ENCODE peak calls at places on chromosomes 5 and 9, in five cellular contexts. One of them, this sample, is unnamed.

GRCh38 chr5:40781843-40782409 is 16.2 kb downstream of the PRKAA1 start:
- DNase-seq in HepG2: no peak
- DNase-seq in K562: no peak
- DNase-seq in HCT116: no peak
- DNase-seq in SK-N-SH: no peak
- DNase-seq in this sample: no peak

GRCh38 chr9:12718482-12719026 is 25.4 kb downstream of the TYRP1 start:
- DNase-seq in HepG2: no peak
- DNase-seq in K562: no peak
- DNase-seq in HCT116: no peak
- DNase-seq in SK-N-SH: no peak
- DNase-seq in this sample: no peak

GRCh38 chr5:159765760-159766517 is 150.3 kb upstream of the ADRA1B start:
- DNase-seq in HepG2: no peak
- DNase-seq in K562: no peak
- DNase-seq in HCT116: no peak
- DNase-seq in SK-N-SH: no peak
- DNase-seq in this sample: no peak

GRCh38 chr5:142014911-142015584 is 2.2 kb upstream of the GNPDA1 start:
- DNase-seq in HepG2: peak
- DNase-seq in K562: peak
- DNase-seq in HCT116: peak
- DNase-seq in SK-N-SH: peak
- DNase-seq in this sample: peak

GRCh38 chr5:113354056-113354455 is 80.7 kb downstream of the TSSK1B start:
- DNase-seq in HepG2: no peak
- DNase-seq in K562: no peak
- DNase-seq in HCT116: no peak
- DNase-seq in SK-N-SH: peak
- DNase-seq in this sample: no peak

GRCh38 chr9:126127591-126127990 is 199.0 kb upstream of the MVB12B start:
- DNase-seq in HepG2: no peak
- DNase-seq in K562: no peak
- DNase-seq in HCT116: no peak
- DNase-seq in SK-N-SH: peak
- DNase-seq in this sample: no peak

GRCh38 chr9:80755586-80755985 is 933.8 kb downstream of the TLE1 start:
- DNase-seq in HepG2: no peak
- DNase-seq in K562: no peak
- DNase-seq in HCT116: no peak
- DNase-seq in SK-N-SH: no peak
- DNase-seq in this sample: no peak

GRCh38 chr5:97078958-97079357 is 63.5 kb downstream of the LIX1 start:
- DNase-seq in HepG2: no peak
- DNase-seq in K562: no peak
- DNase-seq in HCT116: no peak
- DNase-seq in SK-N-SH: no peak
- DNase-seq in this sample: no peak

GRCh38 chr5:76813982-76814562 is 4.8 kb upstream of the F2RL1 start:
- DNase-seq in HepG2: peak
- DNase-seq in K562: no peak
- DNase-seq in HCT116: peak
- DNase-seq in SK-N-SH: no peak
- DNase-seq in this sample: no peak

GRCh38 chr5:18281947-18282557 is 647.8 kb downstream of the TAF11L14 start:
- DNase-seq in HepG2: peak
- DNase-seq in K562: peak
- DNase-seq in HCT116: no peak
- DNase-seq in SK-N-SH: peak
- DNase-seq in this sample: peak

GRCh38 chr9:26331223-26331622 is 561.4 kb downstream of the CAAP1 start:
- DNase-seq in HepG2: no peak
- DNase-seq in K562: no peak
- DNase-seq in HCT116: no peak
- DNase-seq in SK-N-SH: no peak
- DNase-seq in this sample: peak

GRCh38 chr9:38125889-38126288 is 56.9 kb upstream of the SHB start:
- DNase-seq in HepG2: no peak
- DNase-seq in K562: no peak
- DNase-seq in HCT116: no peak
- DNase-seq in SK-N-SH: no peak
- DNase-seq in this sample: no peak

GRCh38 chr5:80114856-80115255 is 79.7 kb downstream of the THBS4 start:
- DNase-seq in HepG2: no peak
- DNase-seq in K562: no peak
- DNase-seq in HCT116: no peak
- DNase-seq in SK-N-SH: no peak
- DNase-seq in this sample: no peak

GRCh38 chr5:77843570-77844407 is 67.7 kb upstream of the TBCA start:
- DNase-seq in HepG2: no peak
- DNase-seq in K562: no peak
- DNase-seq in HCT116: no peak
- DNase-seq in SK-N-SH: no peak
- DNase-seq in this sample: no peak

DNA sequence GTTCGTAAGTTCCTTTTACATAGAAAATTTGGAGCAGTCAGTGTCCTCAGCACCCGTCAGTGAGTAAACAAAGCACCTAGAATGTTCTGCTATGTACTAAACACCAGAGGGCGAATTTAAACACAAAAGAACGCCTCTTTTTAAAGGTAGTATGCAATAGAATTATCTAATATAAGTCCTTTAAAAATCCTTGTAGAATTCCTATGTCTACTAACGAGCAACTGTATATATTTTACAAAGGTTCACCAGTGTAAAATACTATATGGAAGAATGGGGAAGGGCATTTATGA is 499 bp upstream of the TMEM232 start:
- DNase-seq in HepG2: peak
- DNase-seq in K562: peak
- DNase-seq in HCT116: no peak
- DNase-seq in SK-N-SH: no peak
- DNase-seq in this sample: peak
- TF ChIP-seq JUND in HepG2: no peak
- TF ChIP-seq JUND in K562: no peak
- TF ChIP-seq JUND in HCT116: no peak
- TF ChIP-seq JUND in SK-N-SH: no peak
- TF ChIP-seq JUND in this sample: no peak

GRCh38 chr5:57566914-57567313 is 84.3 kb upstream of the ACTBL2 start:
- DNase-seq in HepG2: no peak
- DNase-seq in K562: no peak
- DNase-seq in HCT116: no peak
- DNase-seq in SK-N-SH: no peak
- DNase-seq in this sample: no peak
- TF ChIP-seq JUND in HepG2: no peak
- TF ChIP-seq JUND in K562: no peak
- TF ChIP-seq JUND in HCT116: no peak
- TF ChIP-seq JUND in SK-N-SH: no peak
- TF ChIP-seq JUND in this sample: no peak

GRCh38 chr5:131211669-131212068 is 40.9 kb downstream of the LYRM7 start:
- DNase-seq in HepG2: no peak
- DNase-seq in K562: no peak
- DNase-seq in HCT116: no peak
- DNase-seq in SK-N-SH: no peak
- DNase-seq in this sample: no peak
- TF ChIP-seq JUND in HepG2: no peak
- TF ChIP-seq JUND in K562: no peak
- TF ChIP-seq JUND in HCT116: no peak
- TF ChIP-seq JUND in SK-N-SH: no peak
- TF ChIP-seq JUND in this sample: no peak

GRCh38 chr5:56208681-56209080 is 24.4 kb downstream of the ANKRD55 start:
- DNase-seq in HepG2: no peak
- DNase-seq in K562: no peak
- DNase-seq in HCT116: no peak
- DNase-seq in SK-N-SH: no peak
- DNase-seq in this sample: no peak
- TF ChIP-seq JUND in HepG2: no peak
- TF ChIP-seq JUND in K562: no peak
- TF ChIP-seq JUND in HCT116: no peak
- TF ChIP-seq JUND in SK-N-SH: no peak
- TF ChIP-seq JUND in this sample: no peak

GRCh38 chr9:16904655-16905054 is 34.2 kb upstream of the BNC2 start:
- DNase-seq in HepG2: no peak
- DNase-seq in K562: no peak
- DNase-seq in HCT116: no peak
- DNase-seq in SK-N-SH: no peak
- DNase-seq in this sample: no peak

GRCh38 chr9:16898464-16898863 is 28.0 kb upstream of the BNC2 start:
- DNase-seq in HepG2: no peak
- DNase-seq in K562: no peak
- DNase-seq in HCT116: no peak
- DNase-seq in SK-N-SH: no peak
- DNase-seq in this sample: no peak

GRCh38 chr9:16899611-16900010 is 29.1 kb upstream of the BNC2 start:
- DNase-seq in HepG2: no peak
- DNase-seq in K562: no peak
- DNase-seq in HCT116: no peak
- DNase-seq in SK-N-SH: no peak
- DNase-seq in this sample: no peak

DNA sequence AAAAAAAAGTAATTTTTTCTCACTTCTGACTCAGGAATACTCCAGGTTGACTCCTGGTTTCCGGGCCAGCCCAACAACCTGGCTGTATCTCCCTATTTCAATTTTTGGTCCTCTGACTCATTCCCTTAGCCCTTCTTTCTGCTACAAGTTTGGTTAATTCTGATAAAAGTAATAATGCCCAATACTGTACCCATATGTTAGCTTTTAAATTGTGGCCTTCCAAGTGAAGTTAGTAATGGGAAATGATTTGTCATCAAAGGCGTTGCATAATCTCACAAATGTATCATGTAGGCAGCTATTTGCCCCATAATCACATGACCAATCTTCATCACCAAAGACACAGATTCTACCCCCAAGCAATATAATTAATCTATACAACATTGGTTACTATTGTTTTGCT is 31.1 kb upstream of the BNC2 start:
- DNase-seq in HepG2: no peak
- DNase-seq in K562: no peak
- DNase-seq in HCT116: no peak
- DNase-seq in SK-N-SH: no peak
- DNase-seq in this sample: no peak
- TF ChIP-seq JUND in HepG2: no peak
- TF ChIP-seq JUND in K562: no peak
- TF ChIP-seq JUND in HCT116: no peak
- TF ChIP-seq JUND in SK-N-SH: no peak
- TF ChIP-seq JUND in this sample: no peak

GRCh38 chr5:124927735-124928134 is 181.3 kb upstream of the ZNF608 start:
- DNase-seq in HepG2: no peak
- DNase-seq in K562: no peak
- DNase-seq in HCT116: no peak
- DNase-seq in SK-N-SH: no peak
- DNase-seq in this sample: no peak
- TF ChIP-seq JUND in HepG2: no peak
- TF ChIP-seq JUND in K562: no peak
- TF ChIP-seq JUND in HCT116: no peak
- TF ChIP-seq JUND in SK-N-SH: no peak
- TF ChIP-seq JUND in this sample: no peak

GRCh38 chr5:73853091-73853490 is 227.1 kb downstream of the ARHGEF28 start:
- DNase-seq in HepG2: no peak
- DNase-seq in K562: no peak
- DNase-seq in HCT116: no peak
- DNase-seq in SK-N-SH: no peak
- DNase-seq in this sample: peak
- TF ChIP-seq JUND in HepG2: no peak
- TF ChIP-seq JUND in K562: no peak
- TF ChIP-seq JUND in HCT116: no peak
- TF ChIP-seq JUND in SK-N-SH: no peak
- TF ChIP-seq JUND in this sample: no peak

DNA sequence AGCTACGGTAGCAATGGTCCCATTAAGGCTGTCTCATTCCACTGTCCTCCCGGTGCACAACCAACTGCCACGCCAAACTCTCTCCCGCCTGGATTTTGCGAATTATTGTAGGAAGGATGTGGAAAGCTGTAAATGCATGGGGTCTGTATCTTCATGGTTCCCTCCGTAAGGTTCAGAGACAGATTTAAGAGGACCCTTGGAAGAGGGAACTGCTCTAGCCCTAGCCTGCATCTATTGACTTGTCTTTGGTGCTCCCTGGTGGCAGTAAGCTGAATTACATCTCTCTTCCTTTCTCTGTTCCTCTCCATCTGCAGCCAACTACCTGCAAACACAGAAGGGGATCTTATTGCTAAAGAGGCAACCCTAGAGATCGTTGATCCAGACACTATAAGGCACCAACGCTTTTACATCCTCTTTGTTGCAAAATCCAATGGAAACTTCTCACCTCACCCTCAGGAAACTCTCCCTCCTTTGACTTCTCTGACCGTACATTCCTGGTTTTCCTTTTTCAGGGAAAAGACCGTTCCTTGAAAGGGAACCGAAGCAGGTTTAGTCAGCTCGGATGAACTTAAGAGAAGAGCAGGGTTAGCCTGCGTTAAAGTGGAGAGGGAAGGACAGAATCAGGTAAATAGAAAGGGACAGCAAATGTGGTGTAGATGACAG is 11.9 kb downstream of the CAPSL start:
- DNase-seq in HepG2: peak
- DNase-seq in K562: peak
- DNase-seq in HCT116: peak
- DNase-seq in SK-N-SH: peak
- DNase-seq in this sample: peak
- TF ChIP-seq JUND in HepG2: no peak
- TF ChIP-seq JUND in K562: no peak
- TF ChIP-seq JUND in HCT116: no peak
- TF ChIP-seq JUND in SK-N-SH: no peak
- TF ChIP-seq JUND in this sample: no peak

GRCh38 chr5:150672237-150672883 is 11.3 kb downstream of the MYOZ3 start:
- DNase-seq in HepG2: no peak
- DNase-seq in K562: no peak
- DNase-seq in HCT116: no peak
- DNase-seq in SK-N-SH: peak
- DNase-seq in this sample: peak
- TF ChIP-seq JUND in HepG2: no peak
- TF ChIP-seq JUND in K562: no peak
- TF ChIP-seq JUND in HCT116: no peak
- TF ChIP-seq JUND in SK-N-SH: no peak
- TF ChIP-seq JUND in this sample: no peak

GRCh38 chr9:77933976-77934375 is 97.6 kb downstream of the GNAQ start:
- DNase-seq in HepG2: no peak
- DNase-seq in K562: peak
- DNase-seq in HCT116: no peak
- DNase-seq in SK-N-SH: no peak
- DNase-seq in this sample: no peak

GRCh38 chr9:77927265-77927664 is 104.3 kb downstream of the GNAQ start:
- DNase-seq in HepG2: no peak
- DNase-seq in K562: no peak
- DNase-seq in HCT116: no peak
- DNase-seq in SK-N-SH: no peak
- DNase-seq in this sample: no peak

GRCh38 chr9:77929942-77930341 is 101.7 kb downstream of the GNAQ start:
- DNase-seq in HepG2: no peak
- DNase-seq in K562: no peak
- DNase-seq in HCT116: no peak
- DNase-seq in SK-N-SH: peak
- DNase-seq in this sample: no peak

GRCh38 chr9:77935974-77936373 is 95.6 kb downstream of the GNAQ start:
- DNase-seq in HepG2: no peak
- DNase-seq in K562: no peak
- DNase-seq in HCT116: no peak
- DNase-seq in SK-N-SH: no peak
- DNase-seq in this sample: no peak

DNA sequence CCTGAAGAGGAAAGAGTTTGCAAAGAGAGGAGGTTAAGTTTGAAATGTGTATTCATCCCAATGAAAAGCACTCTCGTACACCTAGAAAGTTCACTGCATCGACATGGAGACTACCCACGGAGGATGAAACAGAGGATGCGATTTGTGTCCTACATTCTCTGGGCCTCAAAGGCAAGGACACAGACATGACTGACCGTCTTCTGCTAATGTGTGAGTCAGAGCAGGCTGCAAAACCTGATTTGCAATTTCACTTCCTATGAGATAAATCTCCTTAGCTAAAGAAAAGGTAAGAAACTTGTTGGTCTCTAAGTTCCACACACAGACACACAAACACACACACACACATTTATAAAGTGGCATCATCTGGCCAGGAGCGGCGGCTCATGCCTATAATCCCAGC is 98.6 kb downstream of the GNAQ start:
- DNase-seq in HepG2: no peak
- DNase-seq in K562: peak
- DNase-seq in HCT116: no peak
- DNase-seq in SK-N-SH: no peak
- DNase-seq in this sample: peak
- TF ChIP-seq JUND in HepG2: no peak
- TF ChIP-seq JUND in K562: peak
- TF ChIP-seq JUND in HCT116: no peak
- TF ChIP-seq JUND in SK-N-SH: no peak
- TF ChIP-seq JUND in this sample: no peak

This sample was measured in T47D.